ENCODE peak calls at places on chromosomes 16 and 17, in six cellular contexts. O, X, J, G, K and E are unnamed samples.

GRCh38 chr16:86044881-86045600 is 146.1 kb downstream of the IRF8 start:
- DNase-seq in O (peak), X (no peak), J (no peak), G (no peak), K (no peak), E (no peak)

GRCh38 chr17:36937001-36937960 is at the start of gene LHX1:
- DNase-seq in O (no peak), X (no peak), J (no peak), G (no peak), K (no peak), E (no peak)

GRCh38 chr17:75456417-75457046 is at the start of gene TMEM94:
- DNase-seq in O (peak), X (peak), J (peak), G (peak), K (peak), E (peak)

GRCh38 chr16:56203052-56203451 is 11.8 kb downstream of the GNAO1 start:
- DNase-seq in O (peak), X (no peak), J (no peak), G (peak), K (no peak), E (no peak)

GRCh38 chr17:37138726-37139125 is 190.0 kb downstream of the AATF start:
- DNase-seq in O (no peak), X (no peak), J (no peak), G (no peak), K (no peak), E (no peak)

GRCh38 chr16:67294927-67295326 is 15.6 kb downstream of the PLEKHG4 start:
- DNase-seq in O (no peak), X (no peak), J (no peak), G (peak), K (peak), E (no peak)

GRCh38 chr16:4924593-4925378 is 12.2 kb downstream of the PPL start:
- DNase-seq in O (no peak), X (no peak), J (peak), G (no peak), K (no peak), E (no peak)

GRCh38 chr16:54070944-54071343 is 215.6 kb downstream of the IRX3 start:
- DNase-seq in O (no peak), X (no peak), J (no peak), G (no peak), K (no peak), E (no peak)

GRCh38 chr17:46157443-46158107 is 35.7 kb downstream of the KANSL1 start:
- DNase-seq in O (no peak), X (no peak), J (no peak), G (no peak), K (peak), E (no peak)

GRCh38 chr17:17765359-17765758 is 71.4 kb downstream of the SREBF1 start:
- DNase-seq in O (no peak), X (no peak), J (no peak), G (no peak), K (no peak), E (no peak)

GRCh38 chr17:4777969-4778760 is 6.5 kb downstream of the TM4SF5 start:
- DNase-seq in O (no peak), X (no peak), J (no peak), G (no peak), K (peak), E (no peak)

GRCh38 chr16:72938426-72939164 is 109.3 kb downstream of the ZFHX3 start:
- DNase-seq in O (no peak), X (no peak), J (peak), G (peak), K (peak), E (peak)

GRCh38 chr17:2084766-2085647 is 30.1 kb downstream of the HIC1 start:
- DNase-seq in O (no peak), X (no peak), J (no peak), G (no peak), K (peak), E (no peak)

GRCh38 chr16:25270577-25270976 is 12.9 kb upstream of the ZKSCAN2 start:
- DNase-seq in O (no peak), X (no peak), J (no peak), G (no peak), K (peak), E (no peak)

GRCh38 chr16:35391328-35391727 is 1931.9 kb downstream of the TP53TG3F start:
- DNase-seq in O (peak), X (no peak), J (no peak), G (no peak), K (peak), E (no peak)

GRCh38 chr16:8751481-8752311 is 45.7 kb downstream of the TMEM186 start:
- DNase-seq in O (no peak), X (no peak), J (no peak), G (no peak), K (peak), E (no peak)

GRCh38 chr16:67530013-67530939 is 1.6 kb downstream of the RIPOR1 start:
- DNase-seq in O (peak), X (peak), J (no peak), G (peak), K (peak), E (no peak)

GRCh38 chr17:80795737-80796136 is 195.9 kb upstream of the CHMP6 start:
- DNase-seq in O (no peak), X (peak), J (peak), G (peak), K (no peak), E (no peak)

GRCh38 chr16:13316008-13316407 is 414.6 kb downstream of the SHISA9 start:
- DNase-seq in O (no peak), X (no peak), J (no peak), G (no peak), K (peak), E (no peak)

GRCh38 chr17:79011451-79012147 is 2.0 kb upstream of the CANT1 start:
- DNase-seq in O (no peak), X (no peak), J (no peak), G (no peak), K (peak), E (no peak)

GRCh38 chr16:28324235-28324886 is 32.0 kb downstream of the SBK1 start:
- DNase-seq in O (no peak), X (no peak), J (peak), G (no peak), K (no peak), E (no peak)

GRCh38 chr16:10571354-10571753 is 9.0 kb downstream of the EMP2 start:
- DNase-seq in O (no peak), X (no peak), J (no peak), G (no peak), K (no peak), E (no peak)